ENCODE peak calls at places on chromosomes 5 and 9, in four cellular contexts. T is ovary, P is fibroblast of the aortic adventitia, N is cardiac muscle cell. O is an unnamed sample.

GRCh38 chr5:159993194-159993593 is 15.7 kb upstream of the TTC1 start:
- DNase-seq in T (no peak), P (no peak), N (no peak), O (no peak)

GRCh38 chr5:154088801-154089200 is 50.0 kb downstream of the MFAP3 start:
- DNase-seq in T (no peak), P (no peak), N (no peak), O (no peak)

GRCh38 chr5:125311743-125312142 is 565.3 kb upstream of the ZNF608 start:
- DNase-seq in T (no peak), P (peak), N (no peak), O (peak)

GRCh38 chr5:13816126-13816525 is 128.4 kb downstream of the DNAH5 start:
- DNase-seq in T (no peak), P (no peak), N (no peak), O (no peak)

GRCh38 chr9:132631685-132632084 is 38.1 kb downstream of the DDX31 start:
- DNase-seq in T (no peak), P (peak), N (no peak), O (no peak)

GRCh38 chr9:134566196-134566822 is 75.3 kb upstream of the COL5A1 start:
- DNase-seq in T (no peak), P (no peak), N (no peak), O (no peak)

GRCh38 chr5:60360355-60360754 is 339.6 kb downstream of the DEPDC1B start:
- DNase-seq in T (no peak), P (no peak), N (no peak), O (no peak)

GRCh38 chr5:117161718-117162386 is 587.2 kb upstream of the SEMA6A start:
- DNase-seq in T (no peak), P (no peak), N (peak), O (no peak)

GRCh38 chr5:134024811-134025210 is 20.0 kb upstream of the VDAC1 start:
- DNase-seq in T (no peak), P (no peak), N (no peak), O (no peak)

GRCh38 chr5:68730220-68731010 is 363.4 kb upstream of the SLC30A5 start:
- DNase-seq in T (peak), P (peak), N (peak), O (peak)

GRCh38 chr9:108108802-108109448 is 619.4 kb upstream of the KLF4 start:
- DNase-seq in T (no peak), P (peak), N (no peak), O (no peak)

GRCh38 chr9:133603165-133603927 is 5.8 kb downstream of the FAM163B start:
- DNase-seq in T (no peak), P (no peak), N (no peak), O (no peak)

GRCh38 chr5:141558150-141558549 is 60.6 kb downstream of the DIAPH1 start:
- DNase-seq in T (no peak), P (no peak), N (no peak), O (no peak)

GRCh38 chr9:130024597-130024994 is 18.4 kb downstream of the FNBP1 start:
- DNase-seq in T (no peak), P (peak), N (no peak), O (no peak)

GRCh38 chr9:37209431-37210386 is 89.3 kb downstream of the ZCCHC7 start:
- DNase-seq in T (no peak), P (no peak), N (peak), O (peak)

GRCh38 chr9:122314193-122314592 is 49.5 kb downstream of the MRRF start:
- DNase-seq in T (no peak), P (no peak), N (no peak), O (no peak)